ENCODE peak calls at places on chromosome 19, in six cellular contexts. One of them, this sample, is unnamed.

GRCh38 chr19:869245-870177 is 10.0 kb downstream of the CFD start:
- DNase-seq in naive thymus-derived CD4-positive, alpha-beta T cell: no peak
- DNase-seq in mucosa of gallbladder: peak
- DNase-seq in stimulated activated CD8-positive, alpha-beta memory T cell treated with anti-CD3 and anti-CD28 coated beads, Interleukin-7, amount 100 ng/mL, for 1 hour: no peak
- DNase-seq in naive thymus-derived CD8-positive, alpha-beta T cell: no peak
- DNase-seq in NCI-H1105: no peak
- DNase-seq in this sample: no peak

GRCh38 chr19:19081642-19082151 is 17.9 kb downstream of the SLC25A42 start:
- DNase-seq in naive thymus-derived CD4-positive, alpha-beta T cell: no peak
- DNase-seq in naive thymus-derived CD8-positive, alpha-beta T cell: no peak
- DNase-seq in mucosa of gallbladder: no peak
- DNase-seq in NCI-H1105: no peak
- DNase-seq in stimulated activated CD8-positive, alpha-beta memory T cell treated with anti-CD3 and anti-CD28 coated beads, Interleukin-7, amount 100 ng/mL, for 1 hour: no peak
- DNase-seq in this sample: no peak

GRCh38 chr19:5123646-5124045 is 154.7 kb downstream of the KDM4B start:
- DNase-seq in mucosa of gallbladder: no peak
- DNase-seq in naive thymus-derived CD4-positive, alpha-beta T cell: no peak
- DNase-seq in stimulated activated CD8-positive, alpha-beta memory T cell treated with anti-CD3 and anti-CD28 coated beads, Interleukin-7, amount 100 ng/mL, for 1 hour: no peak
- DNase-seq in NCI-H1105: no peak
- DNase-seq in naive thymus-derived CD8-positive, alpha-beta T cell: no peak
- DNase-seq in this sample: no peak

GRCh38 chr19:19263886-19264487 is 9.1 kb downstream of the TM6SF2 start:
- DNase-seq in stimulated activated CD8-positive, alpha-beta memory T cell treated with anti-CD3 and anti-CD28 coated beads, Interleukin-7, amount 100 ng/mL, for 1 hour: no peak
- DNase-seq in naive thymus-derived CD8-positive, alpha-beta T cell: no peak
- DNase-seq in naive thymus-derived CD4-positive, alpha-beta T cell: no peak
- DNase-seq in mucosa of gallbladder: no peak
- DNase-seq in NCI-H1105: no peak
- DNase-seq in this sample: no peak

GRCh38 chr19:42420055-42420544 is 7.1 kb downstream of the LIPE start:
- DNase-seq in mucosa of gallbladder: no peak
- DNase-seq in naive thymus-derived CD8-positive, alpha-beta T cell: peak
- DNase-seq in NCI-H1105: no peak
- DNase-seq in naive thymus-derived CD4-positive, alpha-beta T cell: peak
- DNase-seq in stimulated activated CD8-positive, alpha-beta memory T cell treated with anti-CD3 and anti-CD28 coated beads, Interleukin-7, amount 100 ng/mL, for 1 hour: peak
- DNase-seq in this sample: no peak

GRCh38 chr19:43504426-43505185 is at the start of gene PHLDB3:
- DNase-seq in naive thymus-derived CD8-positive, alpha-beta T cell: no peak
- DNase-seq in stimulated activated CD8-positive, alpha-beta memory T cell treated with anti-CD3 and anti-CD28 coated beads, Interleukin-7, amount 100 ng/mL, for 1 hour: no peak
- DNase-seq in naive thymus-derived CD4-positive, alpha-beta T cell: no peak
- DNase-seq in NCI-H1105: peak
- DNase-seq in mucosa of gallbladder: peak
- DNase-seq in this sample: peak

GRCh38 chr19:16330368-16330801 is 5.8 kb downstream of the KLF2 start:
- DNase-seq in NCI-H1105: no peak
- DNase-seq in naive thymus-derived CD8-positive, alpha-beta T cell: peak
- DNase-seq in mucosa of gallbladder: peak
- DNase-seq in stimulated activated CD8-positive, alpha-beta memory T cell treated with anti-CD3 and anti-CD28 coated beads, Interleukin-7, amount 100 ng/mL, for 1 hour: peak
- DNase-seq in naive thymus-derived CD4-positive, alpha-beta T cell: peak
- DNase-seq in this sample: no peak

GRCh38 chr19:11173516-11174155 is 18.1 kb upstream of the SPC24 start:
- DNase-seq in naive thymus-derived CD4-positive, alpha-beta T cell: no peak
- DNase-seq in naive thymus-derived CD8-positive, alpha-beta T cell: no peak
- DNase-seq in mucosa of gallbladder: no peak
- DNase-seq in stimulated activated CD8-positive, alpha-beta memory T cell treated with anti-CD3 and anti-CD28 coated beads, Interleukin-7, amount 100 ng/mL, for 1 hour: no peak
- DNase-seq in NCI-H1105: no peak
- DNase-seq in this sample: no peak

GRCh38 chr19:1761528-1762242 is 8.4 kb downstream of the ONECUT3 start:
- DNase-seq in NCI-H1105: no peak
- DNase-seq in stimulated activated CD8-positive, alpha-beta memory T cell treated with anti-CD3 and anti-CD28 coated beads, Interleukin-7, amount 100 ng/mL, for 1 hour: no peak
- DNase-seq in naive thymus-derived CD8-positive, alpha-beta T cell: no peak
- DNase-seq in naive thymus-derived CD4-positive, alpha-beta T cell: no peak
- DNase-seq in mucosa of gallbladder: no peak
- DNase-seq in this sample: no peak

GRCh38 chr19:5157186-5157585 is 183.4 kb downstream of the PTPRS start:
- DNase-seq in naive thymus-derived CD8-positive, alpha-beta T cell: no peak
- DNase-seq in naive thymus-derived CD4-positive, alpha-beta T cell: no peak
- DNase-seq in stimulated activated CD8-positive, alpha-beta memory T cell treated with anti-CD3 and anti-CD28 coated beads, Interleukin-7, amount 100 ng/mL, for 1 hour: no peak
- DNase-seq in NCI-H1105: no peak
- DNase-seq in mucosa of gallbladder: no peak
- DNase-seq in this sample: no peak

This sample was measured in DMS79 treated with DMSO at 0.1 percent for 48 hours.